ENCODE peak calls at places on chromosomes 5 and 9, in nine cellular contexts. One of them, this sample, is unnamed.

GRCh38 chr9:96618209-96619108 is 1.2 kb downstream of the CDC14B start:
- DNase-seq in adrenal gland: peak; percentile 62
- DNase-seq in WERI-Rb-1: peak; percentile 29
- DNase-seq in stimulated activated CD8-positive, alpha-beta memory T cell treated with anti-CD3 and anti-CD28 coated beads, Interleukin-15, amount 100 ng/mL, for 48 hours: no peak
- DNase-seq in AG20443: peak; percentile 81
- DNase-seq in COLO829: no peak
- DNase-seq in NCI-H187 treated with DMSO at 0.1 percent for 48 hours: no peak
- DNase-seq in ureter: peak; percentile 53
- DNase-seq in nephron progenitor cell: peak; percentile 57
- DNase-seq in this sample: peak; percentile 64

GRCh38 chr9:105046907-105047651 is 119.1 kb upstream of the ABCA1 start:
- DNase-seq in COLO829: no peak
- DNase-seq in ureter: no peak
- DNase-seq in AG20443: no peak
- DNase-seq in adrenal gland: no peak
- DNase-seq in nephron progenitor cell: no peak
- DNase-seq in WERI-Rb-1: no peak
- DNase-seq in NCI-H187 treated with DMSO at 0.1 percent for 48 hours: no peak
- DNase-seq in stimulated activated CD8-positive, alpha-beta memory T cell treated with anti-CD3 and anti-CD28 coated beads, Interleukin-15, amount 100 ng/mL, for 48 hours: no peak
- DNase-seq in this sample: no peak

GRCh38 chr5:1536298-1537165 is 12.8 kb upstream of the LPCAT1 start:
- DNase-seq in ureter: peak; percentile 34
- DNase-seq in AG20443: peak; percentile 58
- DNase-seq in WERI-Rb-1: peak; percentile 38
- DNase-seq in NCI-H187 treated with DMSO at 0.1 percent for 48 hours: no peak
- DNase-seq in COLO829: no peak
- DNase-seq in stimulated activated CD8-positive, alpha-beta memory T cell treated with anti-CD3 and anti-CD28 coated beads, Interleukin-15, amount 100 ng/mL, for 48 hours: peak; percentile 63
- DNase-seq in adrenal gland: no peak
- DNase-seq in nephron progenitor cell: no peak
- DNase-seq in this sample: no peak

GRCh38 chr5:53261245-53261644 is 151.7 kb upstream of the MOCS2 start:
- DNase-seq in adrenal gland: no peak
- DNase-seq in stimulated activated CD8-positive, alpha-beta memory T cell treated with anti-CD3 and anti-CD28 coated beads, Interleukin-15, amount 100 ng/mL, for 48 hours: no peak
- DNase-seq in nephron progenitor cell: no peak
- DNase-seq in WERI-Rb-1: no peak
- DNase-seq in AG20443: no peak
- DNase-seq in NCI-H187 treated with DMSO at 0.1 percent for 48 hours: no peak
- DNase-seq in COLO829: no peak
- DNase-seq in ureter: no peak
- DNase-seq in this sample: no peak

GRCh38 chr5:103849934-103850333 is 287.3 kb upstream of the NUDT12 start:
- DNase-seq in stimulated activated CD8-positive, alpha-beta memory T cell treated with anti-CD3 and anti-CD28 coated beads, Interleukin-15, amount 100 ng/mL, for 48 hours: no peak
- DNase-seq in WERI-Rb-1: no peak
- DNase-seq in NCI-H187 treated with DMSO at 0.1 percent for 48 hours: no peak
- DNase-seq in AG20443: no peak
- DNase-seq in nephron progenitor cell: no peak
- DNase-seq in COLO829: peak; percentile 22
- DNase-seq in adrenal gland: no peak
- DNase-seq in ureter: no peak
- DNase-seq in this sample: no peak

GRCh38 chr9:130333041-130334040 is 67.8 kb downstream of the HMCN2 start:
- DNase-seq in nephron progenitor cell: no peak
- DNase-seq in ureter: no peak
- DNase-seq in adrenal gland: no peak
- DNase-seq in AG20443: no peak
- DNase-seq in WERI-Rb-1: peak; percentile 65
- DNase-seq in stimulated activated CD8-positive, alpha-beta memory T cell treated with anti-CD3 and anti-CD28 coated beads, Interleukin-15, amount 100 ng/mL, for 48 hours: no peak
- DNase-seq in COLO829: no peak
- DNase-seq in NCI-H187 treated with DMSO at 0.1 percent for 48 hours: no peak
- DNase-seq in this sample: no peak

GRCh38 chr5:137142371-137143243 is 356.5 kb downstream of the SPOCK1 start:
- DNase-seq in WERI-Rb-1: peak; percentile 30
- DNase-seq in ureter: no peak
- DNase-seq in NCI-H187 treated with DMSO at 0.1 percent for 48 hours: no peak
- DNase-seq in COLO829: peak; percentile 34
- DNase-seq in nephron progenitor cell: no peak
- DNase-seq in AG20443: peak; percentile 92
- DNase-seq in stimulated activated CD8-positive, alpha-beta memory T cell treated with anti-CD3 and anti-CD28 coated beads, Interleukin-15, amount 100 ng/mL, for 48 hours: no peak
- DNase-seq in adrenal gland: peak; percentile 6
- DNase-seq in this sample: no peak

GRCh38 chr9:111037744-111038335 is 430 bp downstream of the LPAR1 start:
- DNase-seq in NCI-H187 treated with DMSO at 0.1 percent for 48 hours: no peak
- DNase-seq in WERI-Rb-1: peak; percentile 29
- DNase-seq in stimulated activated CD8-positive, alpha-beta memory T cell treated with anti-CD3 and anti-CD28 coated beads, Interleukin-15, amount 100 ng/mL, for 48 hours: no peak
- DNase-seq in adrenal gland: no peak
- DNase-seq in nephron progenitor cell: peak; percentile 77
- DNase-seq in COLO829: no peak
- DNase-seq in AG20443: peak; percentile 53
- DNase-seq in ureter: peak; percentile 46
- DNase-seq in this sample: peak; percentile 40